ENCODE peak calls at places on chromosome 3, in six cellular contexts. One of them, this sample, is unnamed.

GRCh38 chr3:32305477-32305876 is 67.0 kb downstream of the CMTM8 start:
- DNase-seq in GM06990: no peak
- DNase-seq in fibroblast of villous mesenchyme: no peak
- DNase-seq in astrocyte of the spinal cord: no peak
- DNase-seq in fibroblast of lung: no peak
- DNase-seq in ovary: no peak
- DNase-seq in this sample: no peak

GRCh38 chr3:198071602-198072285 is 111.7 kb downstream of the LMLN start:
- DNase-seq in GM06990: no peak
- DNase-seq in fibroblast of villous mesenchyme: peak
- DNase-seq in astrocyte of the spinal cord: peak
- DNase-seq in fibroblast of lung: peak
- DNase-seq in ovary: no peak
- DNase-seq in this sample: no peak

GRCh38 chr3:117238805-117239204 is 529.2 kb downstream of the TUSC7 start:
- DNase-seq in GM06990: no peak
- DNase-seq in fibroblast of villous mesenchyme: no peak
- DNase-seq in astrocyte of the spinal cord: no peak
- DNase-seq in fibroblast of lung: no peak
- DNase-seq in ovary: no peak
- DNase-seq in this sample: no peak

GRCh38 chr3:72346526-72346926 is 501.7 kb downstream of the SHQ1 start:
- DNase-seq in GM06990: no peak
- DNase-seq in fibroblast of villous mesenchyme: peak
- DNase-seq in astrocyte of the spinal cord: peak
- DNase-seq in fibroblast of lung: peak
- DNase-seq in ovary: no peak
- DNase-seq in this sample: no peak

GRCh38 chr3:39501982-39502837 is 34.7 kb downstream of the MOBP start:
- DNase-seq in GM06990: no peak
- DNase-seq in fibroblast of villous mesenchyme: no peak
- DNase-seq in astrocyte of the spinal cord: no peak
- DNase-seq in fibroblast of lung: no peak
- DNase-seq in ovary: no peak
- DNase-seq in this sample: no peak

GRCh38 chr3:37096292-37096691 is 78.1 kb downstream of the LRRFIP2 start:
- DNase-seq in GM06990: no peak
- DNase-seq in fibroblast of villous mesenchyme: peak
- DNase-seq in astrocyte of the spinal cord: peak
- DNase-seq in fibroblast of lung: peak
- DNase-seq in ovary: no peak
- DNase-seq in this sample: no peak

GRCh38 chr3:23035927-23036640 is 167.0 kb upstream of the UBE2E2 start:
- DNase-seq in GM06990: no peak
- DNase-seq in fibroblast of villous mesenchyme: no peak
- DNase-seq in astrocyte of the spinal cord: no peak
- DNase-seq in fibroblast of lung: no peak
- DNase-seq in ovary: no peak
- DNase-seq in this sample: no peak

GRCh38 chr3:171225698-171226097 is 199.2 kb upstream of the SLC2A2 start:
- DNase-seq in GM06990: no peak
- DNase-seq in fibroblast of villous mesenchyme: peak
- DNase-seq in astrocyte of the spinal cord: peak
- DNase-seq in fibroblast of lung: peak
- DNase-seq in ovary: no peak
- DNase-seq in this sample: no peak

GRCh38 chr3:179233043-179233442 is 17.9 kb downstream of the KCNMB3 start:
- DNase-seq in GM06990: no peak
- DNase-seq in fibroblast of villous mesenchyme: no peak
- DNase-seq in astrocyte of the spinal cord: no peak
- DNase-seq in fibroblast of lung: no peak
- DNase-seq in ovary: no peak
- DNase-seq in this sample: no peak

GRCh38 chr3:77460326-77460725 is 420.4 kb downstream of the ROBO2 start:
- DNase-seq in GM06990: no peak
- DNase-seq in fibroblast of villous mesenchyme: no peak
- DNase-seq in astrocyte of the spinal cord: peak
- DNase-seq in fibroblast of lung: peak
- DNase-seq in ovary: no peak
- DNase-seq in this sample: no peak

DNA sequence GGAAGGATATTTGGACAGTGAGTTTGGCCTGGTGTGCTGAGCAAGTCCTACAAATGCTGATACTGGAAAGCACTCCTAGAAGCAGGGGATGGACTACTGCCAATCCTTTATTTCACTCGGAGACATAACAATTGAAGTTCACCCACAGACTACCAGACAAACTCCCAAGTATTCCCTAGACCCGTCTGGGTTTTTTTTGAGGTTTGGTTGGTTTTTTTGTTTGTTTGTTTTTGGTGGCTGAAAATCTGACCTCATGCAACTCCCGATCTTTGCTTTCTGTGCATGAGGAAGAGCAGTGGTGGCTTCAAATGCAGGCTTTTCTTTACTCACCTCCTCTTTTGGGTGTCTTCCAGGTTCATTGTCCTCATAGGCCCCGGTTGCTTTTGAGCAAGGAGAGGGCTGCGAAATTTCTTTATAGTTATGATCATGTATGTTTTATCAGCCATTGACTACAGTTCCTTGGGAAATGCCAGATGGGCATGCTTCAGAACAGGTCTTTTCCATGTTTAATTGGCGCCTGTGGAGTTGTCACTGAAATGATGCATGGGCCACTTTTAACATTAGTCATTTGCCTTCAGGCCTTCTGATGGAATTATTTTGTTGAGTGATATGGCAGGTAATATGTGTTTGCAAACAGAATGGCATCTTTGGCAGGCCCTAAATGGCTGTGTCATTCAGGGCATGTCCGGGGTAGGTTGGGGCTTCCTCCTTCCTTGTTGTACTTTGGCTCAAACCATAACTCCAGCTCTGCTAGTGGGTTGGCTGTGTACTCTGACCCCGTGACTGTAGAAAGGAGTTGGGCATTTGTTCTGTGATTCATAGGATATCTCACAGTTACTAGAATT is 81.3 kb upstream of the ZBED2 start:
- DNase-seq in GM06990: no peak
- DNase-seq in fibroblast of villous mesenchyme: no peak
- DNase-seq in astrocyte of the spinal cord: peak
- DNase-seq in fibroblast of lung: peak
- DNase-seq in ovary: no peak
- DNase-seq in this sample: no peak
- H3K4me3 ChIP-seq in GM06990: peak
- H3K4me3 ChIP-seq in fibroblast of villous mesenchyme: no peak
- H3K4me3 ChIP-seq in astrocyte of the spinal cord: no peak
- H3K4me3 ChIP-seq in fibroblast of lung: no peak
- H3K4me3 ChIP-seq in ovary: no peak
- H3K4me3 ChIP-seq in this sample: peak

GRCh38 chr3:121809249-121809648 is 25.6 kb downstream of the IQCB1 start:
- DNase-seq in GM06990: peak
- DNase-seq in fibroblast of villous mesenchyme: no peak
- DNase-seq in astrocyte of the spinal cord: no peak
- DNase-seq in fibroblast of lung: no peak
- DNase-seq in ovary: no peak
- DNase-seq in this sample: peak
- TF ChIP-seq CTCF in GM06990: no peak
- TF ChIP-seq CTCF in fibroblast of villous mesenchyme: no peak
- TF ChIP-seq CTCF in astrocyte of the spinal cord: no peak
- TF ChIP-seq CTCF in fibroblast of lung: no peak
- TF ChIP-seq CTCF in ovary: no peak
- TF ChIP-seq CTCF in this sample: no peak

DNA sequence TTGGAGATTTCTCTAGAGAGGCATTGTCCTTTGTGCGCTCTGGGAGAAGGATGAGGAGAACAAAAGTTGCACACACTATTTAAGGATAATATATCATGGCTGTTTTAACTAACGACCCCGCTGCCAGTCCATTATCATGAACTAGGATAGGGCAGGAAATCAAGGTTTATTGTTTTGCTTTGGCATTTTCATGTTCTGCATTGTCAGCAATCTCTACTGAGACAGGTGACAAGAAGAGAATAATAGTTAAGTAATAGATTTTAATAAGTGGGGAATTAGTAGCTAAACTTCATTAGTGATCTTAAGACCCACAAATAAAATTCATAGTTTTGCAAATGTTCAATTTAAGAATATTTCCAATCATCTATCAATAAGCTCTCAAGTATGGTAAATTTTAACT is 20.6 kb upstream of the GMNC start:
- DNase-seq in GM06990: no peak
- DNase-seq in fibroblast of villous mesenchyme: no peak
- DNase-seq in astrocyte of the spinal cord: no peak
- DNase-seq in fibroblast of lung: no peak
- DNase-seq in ovary: no peak
- DNase-seq in this sample: no peak
- H3K4me3 ChIP-seq in GM06990: no peak
- H3K4me3 ChIP-seq in fibroblast of villous mesenchyme: no peak
- H3K4me3 ChIP-seq in astrocyte of the spinal cord: no peak
- H3K4me3 ChIP-seq in fibroblast of lung: no peak
- H3K4me3 ChIP-seq in ovary: no peak
- H3K4me3 ChIP-seq in this sample: no peak

GRCh38 chr3:64892664-64893309 is 205.0 kb upstream of the ADAMTS9 start:
- DNase-seq in GM06990: no peak
- DNase-seq in fibroblast of villous mesenchyme: no peak
- DNase-seq in astrocyte of the spinal cord: no peak
- DNase-seq in fibroblast of lung: no peak
- DNase-seq in ovary: no peak
- DNase-seq in this sample: no peak

GRCh38 chr3:64895095-64895494 is 207.3 kb upstream of the ADAMTS9 start:
- DNase-seq in GM06990: no peak
- DNase-seq in fibroblast of villous mesenchyme: no peak
- DNase-seq in astrocyte of the spinal cord: no peak
- DNase-seq in fibroblast of lung: no peak
- DNase-seq in ovary: no peak
- DNase-seq in this sample: no peak

GRCh38 chr3:64900220-64900619 is 212.4 kb upstream of the ADAMTS9 start:
- DNase-seq in GM06990: no peak
- DNase-seq in fibroblast of villous mesenchyme: no peak
- DNase-seq in astrocyte of the spinal cord: no peak
- DNase-seq in fibroblast of lung: no peak
- DNase-seq in ovary: no peak
- DNase-seq in this sample: no peak

GRCh38 chr3:64898941-64899340 is 211.1 kb upstream of the ADAMTS9 start:
- DNase-seq in GM06990: no peak
- DNase-seq in fibroblast of villous mesenchyme: no peak
- DNase-seq in astrocyte of the spinal cord: no peak
- DNase-seq in fibroblast of lung: no peak
- DNase-seq in ovary: no peak
- DNase-seq in this sample: no peak

GRCh38 chr3:64896173-64896925 is 208.5 kb upstream of the ADAMTS9 start:
- DNase-seq in GM06990: no peak
- DNase-seq in fibroblast of villous mesenchyme: no peak
- DNase-seq in astrocyte of the spinal cord: no peak
- DNase-seq in fibroblast of lung: no peak
- DNase-seq in ovary: no peak
- DNase-seq in this sample: no peak
- TF ChIP-seq CTCF in GM06990: no peak
- TF ChIP-seq CTCF in fibroblast of villous mesenchyme: no peak
- TF ChIP-seq CTCF in astrocyte of the spinal cord: no peak
- TF ChIP-seq CTCF in fibroblast of lung: no peak
- TF ChIP-seq CTCF in ovary: no peak
- TF ChIP-seq CTCF in this sample: no peak

GRCh38 chr3:61743067-61743466 is 181.7 kb downstream of the PTPRG start:
- DNase-seq in GM06990: no peak
- DNase-seq in fibroblast of villous mesenchyme: no peak
- DNase-seq in astrocyte of the spinal cord: no peak
- DNase-seq in fibroblast of lung: no peak
- DNase-seq in ovary: no peak
- DNase-seq in this sample: no peak
- H3K4me3 ChIP-seq in GM06990: no peak
- H3K4me3 ChIP-seq in fibroblast of villous mesenchyme: no peak
- H3K4me3 ChIP-seq in astrocyte of the spinal cord: no peak
- H3K4me3 ChIP-seq in fibroblast of lung: no peak
- H3K4me3 ChIP-seq in ovary: no peak
- H3K4me3 ChIP-seq in this sample: no peak

GRCh38 chr3:76432396-76432795 is 607.5 kb upstream of the ROBO2 start:
- DNase-seq in GM06990: no peak
- DNase-seq in fibroblast of villous mesenchyme: peak
- DNase-seq in astrocyte of the spinal cord: no peak
- DNase-seq in fibroblast of lung: no peak
- DNase-seq in ovary: no peak
- DNase-seq in this sample: no peak
- TF ChIP-seq CTCF in GM06990: no peak
- TF ChIP-seq CTCF in fibroblast of villous mesenchyme: no peak
- TF ChIP-seq CTCF in astrocyte of the spinal cord: no peak
- TF ChIP-seq CTCF in fibroblast of lung: no peak
- TF ChIP-seq CTCF in ovary: no peak
- TF ChIP-seq CTCF in this sample: no peak

GRCh38 chr3:2873986-2874385 is 236.2 kb downstream of the IL5RA start:
- DNase-seq in GM06990: no peak
- DNase-seq in fibroblast of villous mesenchyme: no peak
- DNase-seq in astrocyte of the spinal cord: no peak
- DNase-seq in fibroblast of lung: no peak
- DNase-seq in ovary: no peak
- DNase-seq in this sample: no peak
- H3K4me3 ChIP-seq in GM06990: no peak
- H3K4me3 ChIP-seq in fibroblast of villous mesenchyme: no peak
- H3K4me3 ChIP-seq in astrocyte of the spinal cord: no peak
- H3K4me3 ChIP-seq in fibroblast of lung: no peak
- H3K4me3 ChIP-seq in ovary: no peak
- H3K4me3 ChIP-seq in this sample: no peak

DNA sequence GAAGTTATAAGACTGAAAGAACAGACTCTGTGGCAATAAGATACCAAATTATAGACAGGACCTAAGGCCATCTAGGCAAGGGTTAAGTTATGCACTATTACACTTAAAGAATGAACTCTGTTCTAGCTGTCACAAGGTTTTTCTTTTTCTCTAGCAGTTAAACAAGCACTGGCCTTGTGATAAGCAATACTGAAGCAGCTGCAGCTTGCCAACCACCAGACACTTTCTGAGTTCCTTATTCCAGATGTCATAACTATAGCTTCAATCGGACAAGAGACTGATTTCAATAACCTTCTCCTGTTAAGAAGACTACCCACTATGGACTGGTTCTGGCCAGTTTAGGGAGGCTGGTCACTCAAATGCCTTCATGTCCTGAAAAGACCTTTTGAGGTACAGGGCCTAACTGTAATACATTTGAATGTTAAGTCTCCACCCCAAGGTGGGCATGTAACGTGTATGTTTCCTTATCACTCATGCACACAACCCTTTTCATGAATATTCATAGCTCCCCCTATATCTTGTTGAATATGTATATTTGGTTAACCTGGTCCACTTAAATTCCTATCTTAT is 85.8 kb downstream of the CFAP20DC start:
- DNase-seq in GM06990: no peak
- DNase-seq in fibroblast of villous mesenchyme: no peak
- DNase-seq in astrocyte of the spinal cord: no peak
- DNase-seq in fibroblast of lung: peak
- DNase-seq in ovary: no peak
- DNase-seq in this sample: no peak
- TF ChIP-seq CTCF in GM06990: no peak
- TF ChIP-seq CTCF in fibroblast of villous mesenchyme: no peak
- TF ChIP-seq CTCF in astrocyte of the spinal cord: no peak
- TF ChIP-seq CTCF in fibroblast of lung: no peak
- TF ChIP-seq CTCF in ovary: no peak
- TF ChIP-seq CTCF in this sample: no peak